ENCODE peak calls at places on chromosomes 3 and 15, in six cellular contexts. M, V, I, Y, C and G are unnamed samples.

GRCh38 chr15:85329561-85330421 is 50.6 kb upstream of the AKAP13 start:
- DNase-seq in C (no peak), M (no peak), Y (peak), V (no peak), I (peak), G (peak)

GRCh38 chr15:92625297-92625980 is 30.1 kb downstream of the FAM174B start:
- DNase-seq in I (peak), Y (no peak), C (no peak), M (no peak), V (no peak), G (peak)

GRCh38 chr3:72452745-72453144 is 395.5 kb downstream of the SHQ1 start:
- DNase-seq in Y (no peak), I (no peak), M (no peak), V (no peak), C (no peak), G (no peak)

GRCh38 chr3:53080612-53081205 is 34.8 kb upstream of the SFMBT1 start:
- DNase-seq in M (no peak), C (no peak), I (no peak), V (no peak), Y (no peak), G (no peak)

GRCh38 chr3:32973982-32974381 is 22.5 kb downstream of the CCR4 start:
- DNase-seq in Y (no peak), C (no peak), V (no peak), M (no peak), I (peak), G (peak)

GRCh38 chr3:127404614-127405598 is 117.1 kb upstream of the PRR20G start:
- DNase-seq in C (no peak), I (no peak), V (no peak), Y (no peak), M (no peak), G (no peak)

GRCh38 chr3:126108689-126109075 is 24.8 kb upstream of the SLC41A3 start:
- DNase-seq in M (no peak), I (no peak), V (no peak), Y (no peak), C (no peak), G (no peak)

GRCh38 chr3:188090626-188091309 is 63.2 kb upstream of the LPP start:
- DNase-seq in C (no peak), V (no peak), M (no peak), Y (no peak), I (no peak), G (no peak)

GRCh38 chr3:171172070-171172469 is 145.6 kb upstream of the SLC2A2 start:
- DNase-seq in Y (no peak), I (no peak), V (no peak), M (no peak), C (no peak), G (no peak)

GRCh38 chr15:74842581-74843444 is at the start of gene ULK3:
- DNase-seq in V (peak), I (peak), C (peak), M (peak), Y (peak), G (peak)

GRCh38 chr3:151216641-151217040 is 13.6 kb upstream of the GPR171 start:
- DNase-seq in M (no peak), C (no peak), Y (peak), V (no peak), I (peak), G (no peak)

GRCh38 chr15:99443056-99443756 is 122.6 kb upstream of the MEF2A start:
- DNase-seq in I (no peak), V (no peak), M (no peak), C (no peak), Y (no peak), G (no peak)

GRCh38 chr3:16067837-16068471 is 106.5 kb upstream of the GALNT15 start:
- DNase-seq in M (no peak), V (no peak), C (no peak), Y (no peak), I (peak), G (peak)